ENCODE peak calls at places on chromosomes 2 and 18, in ten cellular contexts. M, L, I, C, F, U, Z, J, R and Q are unnamed samples.

GRCh38 chr2:40680547-40680946 is 228.7 kb upstream of the SLC8A1 start:
- DNase-seq in M (no peak), L (no peak), I (no peak), C (no peak), F (no peak), U (no peak), Z (no peak), J (no peak), R (no peak), Q (no peak)

GRCh38 chr2:158999458-158999857 is 31.0 kb downstream of the TANC1 start:
- DNase-seq in M (no peak), L (no peak), I (peak), C (no peak), F (peak), U (no peak), Z (no peak), J (no peak), R (no peak), Q (no peak)

GRCh38 chr2:100302585-100302892 is 19.8 kb downstream of the LONRF2 start:
- DNase-seq in M (no peak), L (no peak), I (no peak), C (no peak), F (no peak), U (no peak), Z (no peak), J (no peak), R (no peak), Q (no peak)

GRCh38 chr18:23824235-23824634 is 135.0 kb downstream of the LAMA3 start:
- DNase-seq in M (no peak), L (no peak), I (no peak), C (no peak), F (no peak), U (no peak), Z (no peak), J (no peak), R (no peak), Q (no peak)

GRCh38 chr2:191474459-191474858 is 203.5 kb upstream of the NABP1 start:
- DNase-seq in M (no peak), L (no peak), I (no peak), C (no peak), F (no peak), U (no peak), Z (no peak), J (no peak), R (no peak), Q (no peak)

GRCh38 chr2:28615691-28616090 is 119.8 kb downstream of the PLB1 start:
- DNase-seq in M (no peak), L (no peak), I (no peak), C (no peak), F (no peak), U (no peak), Z (no peak), J (no peak), R (no peak), Q (no peak)

GRCh38 chr2:69811018-69811417 is 18.4 kb upstream of the GMCL1 start:
- DNase-seq in M (no peak), L (no peak), I (no peak), C (no peak), F (no peak), U (no peak), Z (no peak), J (no peak), R (no peak), Q (no peak)

GRCh38 chr18:8988262-8988871 is 114.1 kb upstream of the NDUFV2 start:
- DNase-seq in M (peak), L (peak), I (peak), C (peak), F (peak), U (peak), Z (peak), J (peak), R (no peak), Q (peak)

GRCh38 chr2:218886461-218886947 is 5.9 kb downstream of the WNT10A start:
- DNase-seq in M (no peak), L (no peak), I (no peak), C (no peak), F (no peak), U (no peak), Z (peak), J (no peak), R (no peak), Q (no peak)

GRCh38 chr18:6256521-6256920 is 158.2 kb downstream of the L3MBTL4 start:
- DNase-seq in M (no peak), L (no peak), I (no peak), C (no peak), F (no peak), U (no peak), Z (no peak), J (no peak), R (no peak), Q (no peak)

GRCh38 chr2:232327089-232328037 is 51.2 kb upstream of the ALPP start:
- DNase-seq in M (peak), L (peak), I (peak), C (peak), F (peak), U (peak), Z (peak), J (peak), R (peak), Q (peak)

GRCh38 chr2:191515536-191515935 is 162.4 kb upstream of the NABP1 start:
- DNase-seq in M (no peak), L (no peak), I (no peak), C (no peak), F (peak), U (no peak), Z (no peak), J (no peak), R (no peak), Q (no peak)

GRCh38 chr2:25301453-25302352 is 40.0 kb downstream of the DNMT3A start:
- DNase-seq in M (no peak), L (no peak), I (peak), C (no peak), F (peak), U (peak), Z (peak), J (no peak), R (peak), Q (peak)

GRCh38 chr2:169968767-169969166 is 141.5 kb downstream of the UBR3 start:
- DNase-seq in M (no peak), L (no peak), I (no peak), C (no peak), F (peak), U (no peak), Z (no peak), J (no peak), R (no peak), Q (no peak)

GRCh38 chr2:183927367-183928355 is 670.7 kb upstream of the ZNF804A start:
- DNase-seq in M (no peak), L (no peak), I (peak), C (no peak), F (peak), U (no peak), Z (no peak), J (no peak), R (no peak), Q (no peak)

GRCh38 chr2:236711440-236711839 is 141.8 kb downstream of the ACKR3 start:
- DNase-seq in M (no peak), L (no peak), I (peak), C (no peak), F (peak), U (peak), Z (no peak), J (no peak), R (no peak), Q (no peak)

GRCh38 chr2:160408575-160409291 is 84.9 kb downstream of the RBMS1 start:
- DNase-seq in M (no peak), L (no peak), I (no peak), C (no peak), F (no peak), U (no peak), Z (no peak), J (no peak), R (no peak), Q (no peak)

GRCh38 chr18:62738638-62739037 is 23.3 kb downstream of the PHLPP1 start:
- DNase-seq in M (no peak), L (no peak), I (no peak), C (no peak), F (no peak), U (no peak), Z (no peak), J (no peak), R (no peak), Q (no peak)

GRCh38 chr2:230814616-230815015 is 50.1 kb upstream of the ITM2C start:
- DNase-seq in M (no peak), L (no peak), I (no peak), C (peak), F (no peak), U (no peak), Z (no peak), J (no peak), R (no peak), Q (peak)

GRCh38 chr2:220987839-220988238 is 584.3 kb downstream of the EPHA4 start:
- DNase-seq in M (no peak), L (no peak), I (no peak), C (no peak), F (no peak), U (no peak), Z (no peak), J (no peak), R (no peak), Q (no peak)

GRCh38 chr2:231632559-231633142 is 40.0 kb downstream of the TEX44 start:
- DNase-seq in M (no peak), L (no peak), I (no peak), C (no peak), F (peak), U (no peak), Z (no peak), J (no peak), R (peak), Q (no peak)

GRCh38 chr18:74732380-74732779 is 134.7 kb downstream of the ZNF407 start:
- DNase-seq in M (no peak), L (no peak), I (no peak), C (no peak), F (no peak), U (no peak), Z (no peak), J (no peak), R (no peak), Q (no peak)

GRCh38 chr2:112182581-112183034 is 44.4 kb downstream of the FBLN7 start:
- DNase-seq in M (no peak), L (no peak), I (no peak), C (no peak), F (no peak), U (no peak), Z (no peak), J (no peak), R (no peak), Q (no peak)

GRCh38 chr18:48864876-48865275 is 85.9 kb downstream of the SMAD7 start:
- DNase-seq in M (no peak), L (no peak), I (no peak), C (no peak), F (no peak), U (no peak), Z (no peak), J (no peak), R (no peak), Q (no peak)

GRCh38 chr2:41722668-41723369 is 325.0 kb upstream of the PKDCC start:
- DNase-seq in M (no peak), L (peak), I (peak), C (no peak), F (peak), U (no peak), Z (no peak), J (peak), R (no peak), Q (peak)

GRCh38 chr2:173513117-173513516 is 158.4 kb downstream of the CDCA7 start:
- DNase-seq in M (no peak), L (no peak), I (no peak), C (no peak), F (no peak), U (no peak), Z (no peak), J (no peak), R (no peak), Q (no peak)

GRCh38 chr2:142892715-142893114 is 15.3 kb downstream of the KYNU start:
- DNase-seq in M (no peak), L (no peak), I (no peak), C (no peak), F (no peak), U (no peak), Z (no peak), J (no peak), R (no peak), Q (no peak)

GRCh38 chr18:50819027-50819726 is 639 bp downstream of the MRO start:
- DNase-seq in M (peak), L (peak), I (peak), C (no peak), F (peak), U (peak), Z (peak), J (peak), R (no peak), Q (no peak)

GRCh38 chr2:31240406-31241365 is 6.7 kb downstream of the EHD3 start:
- DNase-seq in M (no peak), L (no peak), I (no peak), C (no peak), F (no peak), U (no peak), Z (no peak), J (no peak), R (no peak), Q (no peak)

GRCh38 chr2:88307817-88308216 is 137.7 kb downstream of the THNSL2 start:
- DNase-seq in M (no peak), L (no peak), I (peak), C (peak), F (no peak), U (peak), Z (no peak), J (peak), R (no peak), Q (no peak)

GRCh38 chr2:85468096-85468703 is 49.7 kb downstream of the SH2D6 start:
- DNase-seq in M (no peak), L (no peak), I (no peak), C (peak), F (no peak), U (no peak), Z (no peak), J (no peak), R (no peak), Q (no peak)

GRCh38 chr2:49687873-49688272 is 533.6 kb upstream of the FSHR start:
- DNase-seq in M (no peak), L (no peak), I (peak), C (no peak), F (no peak), U (no peak), Z (no peak), J (no peak), R (no peak), Q (no peak)

GRCh38 chr18:8277270-8277669 is 332.0 kb upstream of the RAB12 start:
- DNase-seq in M (no peak), L (no peak), I (no peak), C (no peak), F (no peak), U (no peak), Z (no peak), J (no peak), R (no peak), Q (no peak)

GRCh38 chr18:46169464-46169941 is 65.3 kb downstream of the HAUS1 start:
- DNase-seq in M (no peak), L (no peak), I (peak), C (peak), F (peak), U (no peak), Z (no peak), J (no peak), R (no peak), Q (peak)

GRCh38 chr2:232365621-232366321 is 12.8 kb upstream of the ALPP start:
- DNase-seq in M (no peak), L (no peak), I (peak), C (peak), F (peak), U (peak), Z (no peak), J (no peak), R (no peak), Q (no peak)

GRCh38 chr2:196801986-196802385 is 2.5 kb upstream of the GTF3C3 start:
- DNase-seq in M (no peak), L (no peak), I (peak), C (no peak), F (peak), U (no peak), Z (no peak), J (no peak), R (no peak), Q (peak)

GRCh38 chr2:196801578-196801977 is 2.1 kb upstream of the GTF3C3 start:
- DNase-seq in M (no peak), L (no peak), I (peak), C (no peak), F (peak), U (no peak), Z (no peak), J (no peak), R (no peak), Q (no peak)

GRCh38 chr2:196804381-196804780 is 4.8 kb downstream of the C2orf66 start:
- DNase-seq in M (no peak), L (no peak), I (no peak), C (no peak), F (no peak), U (no peak), Z (no peak), J (no peak), R (no peak), Q (no peak)

DNA sequence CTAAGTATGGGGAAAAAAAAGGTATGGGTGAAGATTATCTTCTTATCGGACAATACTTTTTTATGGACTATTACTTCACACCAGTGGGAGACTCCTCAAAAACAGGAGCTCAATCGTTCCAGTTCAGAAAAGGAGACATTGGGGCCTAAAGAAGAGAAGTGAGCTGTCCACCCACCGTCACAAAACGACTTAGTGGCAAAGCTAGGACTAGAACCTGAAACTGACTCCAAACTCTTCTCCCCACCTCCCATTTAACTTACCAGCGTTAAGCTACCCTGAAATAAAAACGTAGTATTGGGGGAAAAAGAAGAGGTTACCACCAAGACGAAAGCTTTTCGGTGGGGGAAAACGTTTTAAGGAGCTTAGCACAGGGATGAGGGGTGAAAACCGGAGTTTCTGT is 503 bp downstream of the GTF3C3 start:
- DNase-seq in M (no peak), L (no peak), I (peak), C (peak), F (peak), U (no peak), Z (no peak), J (no peak), R (no peak), Q (no peak)
- H3K4me3 ChIP-seq in M (peak), L (peak), I (peak), C (peak), F (peak), U (peak), Z (peak), J (peak), R (peak), Q (peak)

GRCh38 chr2:133674433-133675331 is 106.4 kb upstream of the NCKAP5 start:
- DNase-seq in M (peak), L (peak), I (peak), C (no peak), F (peak), U (no peak), Z (peak), J (peak), R (peak), Q (peak)

GRCh38 chr2:133676392-133677130 is 108.3 kb upstream of the NCKAP5 start:
- DNase-seq in M (no peak), L (no peak), I (peak), C (no peak), F (peak), U (no peak), Z (no peak), J (no peak), R (peak), Q (no peak)

GRCh38 chr2:133680399-133681044 is 112.3 kb upstream of the NCKAP5 start:
- DNase-seq in M (no peak), L (no peak), I (no peak), C (no peak), F (no peak), U (no peak), Z (no peak), J (no peak), R (no peak), Q (no peak)
- TF ChIP-seq CTCF in M (no peak), L (no peak), I (no peak), C (no peak), F (peak), U (no peak), Z (no peak), J (no peak), R (no peak), Q (no peak)

GRCh38 chr2:223052710-223053261 is 796 bp downstream of the KCNE4 start:
- DNase-seq in M (peak), L (peak), I (no peak), C (no peak), F (no peak), U (no peak), Z (no peak), J (no peak), R (no peak), Q (no peak)
- H3K4me3 ChIP-seq in M (peak), L (peak), I (no peak), C (no peak), F (peak), U (no peak), Z (peak), J (peak), R (peak), Q (peak)

DNA sequence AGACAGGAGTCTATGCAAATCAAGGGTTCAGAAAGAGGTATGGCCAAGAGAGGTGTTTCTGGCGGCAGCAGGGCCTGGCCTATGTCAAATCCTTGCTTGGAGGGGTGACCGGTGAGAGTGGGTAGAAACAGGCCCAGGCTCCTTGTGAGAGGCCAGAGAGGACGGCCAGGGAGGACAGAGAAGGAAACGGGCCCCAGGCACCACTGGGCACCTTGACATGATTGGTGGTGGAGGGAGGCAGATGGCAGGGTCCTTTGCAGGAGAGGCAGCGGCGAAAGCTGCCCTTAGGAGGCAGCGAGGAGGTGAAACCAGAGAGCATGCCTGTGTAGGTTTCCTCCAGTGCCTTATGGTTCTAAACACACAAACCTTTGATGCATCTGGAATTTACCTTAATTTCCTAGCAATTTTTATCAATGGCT is 6.2 kb downstream of the RAMP1 start:
- DNase-seq in M (peak), L (no peak), I (no peak), C (no peak), F (no peak), U (no peak), Z (no peak), J (no peak), R (no peak), Q (no peak)
- TF ChIP-seq CTCF in M (no peak), L (no peak), I (no peak), C (no peak), F (peak), U (no peak), Z (no peak), J (no peak), R (peak), Q (no peak)

GRCh38 chr2:74715071-74715791 is 61.2 kb downstream of the SEMA4F start:
- DNase-seq in M (peak), L (peak), I (peak), C (peak), F (peak), U (peak), Z (peak), J (peak), R (no peak), Q (peak)

GRCh38 chr2:74719066-74719465 is 65.0 kb downstream of the SEMA4F start:
- DNase-seq in M (no peak), L (no peak), I (no peak), C (no peak), F (no peak), U (no peak), Z (no peak), J (no peak), R (no peak), Q (no peak)

GRCh38 chr2:74712223-74713053 is 58.4 kb downstream of the SEMA4F start:
- DNase-seq in M (no peak), L (no peak), I (peak), C (no peak), F (no peak), U (no peak), Z (no peak), J (no peak), R (no peak), Q (no peak)

DNA sequence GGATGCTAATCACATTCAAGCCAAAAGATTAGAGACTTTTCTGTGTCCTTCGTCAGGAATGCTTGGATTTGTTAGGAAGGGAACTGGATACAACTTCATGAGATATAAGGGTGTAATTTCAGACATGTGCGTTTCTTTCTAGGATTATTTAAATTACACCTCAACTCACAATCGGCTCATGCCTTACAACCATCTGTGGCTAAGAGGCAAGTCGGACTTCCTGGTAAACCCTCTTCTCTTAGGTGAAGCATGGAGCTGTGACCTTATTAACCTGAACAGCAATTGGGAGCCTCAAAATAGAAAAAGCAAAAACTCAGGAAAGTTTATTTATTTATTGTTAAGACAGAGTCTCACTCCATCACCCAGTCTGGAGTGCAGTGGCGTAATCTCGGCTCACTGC is 61.8 kb downstream of the SEMA4F start:
- DNase-seq in M (no peak), L (no peak), I (no peak), C (no peak), F (no peak), U (no peak), Z (no peak), J (no peak), R (no peak), Q (no peak)
- H3K4me3 ChIP-seq in M (peak), L (peak), I (peak), C (no peak), F (peak), U (peak), Z (no peak), J (peak), R (peak), Q (peak)